ENCODE peak calls at places on chromosomes 6 and 20, in eight cellular contexts. One of them, this sample, is unnamed.

GRCh38 chr6:41072836-41073202 is at the start of gene NFYA:
- DNase-seq in tibial nerve: peak
- DNase-seq in sigmoid colon: no peak
- DNase-seq in GM12891: peak
- DNase-seq in breast epithelium: no peak
- DNase-seq in adrenal gland: no peak
- DNase-seq in esophagus squamous epithelium: peak
- DNase-seq in ovary: no peak
- DNase-seq in this sample: peak

GRCh38 chr6:36840471-36841461 is 1.5 kb upstream of the CPNE5 start:
- DNase-seq in tibial nerve: no peak
- DNase-seq in sigmoid colon: peak
- DNase-seq in GM12891: peak
- DNase-seq in breast epithelium: no peak
- DNase-seq in adrenal gland: no peak
- DNase-seq in esophagus squamous epithelium: no peak
- DNase-seq in ovary: no peak
- DNase-seq in this sample: no peak

GRCh38 chr20:2873747-2874041 is 413 bp downstream of the PTPRA start:
- DNase-seq in tibial nerve: no peak
- DNase-seq in sigmoid colon: no peak
- DNase-seq in GM12891: peak
- DNase-seq in breast epithelium: peak
- DNase-seq in adrenal gland: peak
- DNase-seq in esophagus squamous epithelium: no peak
- DNase-seq in ovary: peak
- DNase-seq in this sample: no peak

GRCh38 chr20:16486532-16486931 is 86.7 kb downstream of the KIF16B start:
- DNase-seq in tibial nerve: no peak
- DNase-seq in sigmoid colon: no peak
- DNase-seq in GM12891: no peak
- DNase-seq in breast epithelium: no peak
- DNase-seq in adrenal gland: no peak
- DNase-seq in esophagus squamous epithelium: no peak
- DNase-seq in ovary: no peak
- DNase-seq in this sample: no peak

GRCh38 chr6:36760685-36761435 is 63.2 kb downstream of the RAB44 start:
- DNase-seq in tibial nerve: no peak
- DNase-seq in sigmoid colon: no peak
- DNase-seq in GM12891: no peak
- DNase-seq in breast epithelium: no peak
- DNase-seq in adrenal gland: no peak
- DNase-seq in esophagus squamous epithelium: no peak
- DNase-seq in ovary: no peak
- DNase-seq in this sample: no peak

GRCh38 chr6:128554302-128554701 is 33.9 kb upstream of the PTPRK start:
- DNase-seq in tibial nerve: no peak
- DNase-seq in sigmoid colon: no peak
- DNase-seq in GM12891: no peak
- DNase-seq in breast epithelium: no peak
- DNase-seq in adrenal gland: no peak
- DNase-seq in esophagus squamous epithelium: no peak
- DNase-seq in ovary: no peak
- DNase-seq in this sample: no peak

GRCh38 chr6:122580731-122581130 is 29.5 kb upstream of the PKIB start:
- DNase-seq in tibial nerve: no peak
- DNase-seq in sigmoid colon: no peak
- DNase-seq in GM12891: no peak
- DNase-seq in breast epithelium: no peak
- DNase-seq in adrenal gland: no peak
- DNase-seq in esophagus squamous epithelium: no peak
- DNase-seq in ovary: no peak
- DNase-seq in this sample: no peak

GRCh38 chr6:108093781-108094180 is 19.2 kb upstream of the OSTM1 start:
- DNase-seq in tibial nerve: no peak
- DNase-seq in sigmoid colon: no peak
- DNase-seq in GM12891: no peak
- DNase-seq in breast epithelium: no peak
- DNase-seq in adrenal gland: no peak
- DNase-seq in esophagus squamous epithelium: no peak
- DNase-seq in ovary: no peak
- DNase-seq in this sample: no peak

GRCh38 chr20:64041781-64042771 is 6.1 kb downstream of the C20orf204 start:
- DNase-seq in tibial nerve: no peak
- DNase-seq in sigmoid colon: no peak
- DNase-seq in GM12891: no peak
- DNase-seq in breast epithelium: no peak
- DNase-seq in adrenal gland: no peak
- DNase-seq in esophagus squamous epithelium: no peak
- DNase-seq in ovary: no peak
- DNase-seq in this sample: no peak

GRCh38 chr20:51653226-51653625 is 110.7 kb upstream of the NFATC2 start:
- DNase-seq in tibial nerve: no peak
- DNase-seq in sigmoid colon: no peak
- DNase-seq in GM12891: no peak
- DNase-seq in breast epithelium: no peak
- DNase-seq in adrenal gland: no peak
- DNase-seq in esophagus squamous epithelium: no peak
- DNase-seq in ovary: no peak
- DNase-seq in this sample: no peak

GRCh38 chr6:64547594-64548268 is 912.1 kb downstream of the PHF3 start:
- DNase-seq in tibial nerve: no peak
- DNase-seq in sigmoid colon: no peak
- DNase-seq in GM12891: no peak
- DNase-seq in breast epithelium: no peak
- DNase-seq in adrenal gland: no peak
- DNase-seq in esophagus squamous epithelium: no peak
- DNase-seq in ovary: no peak
- DNase-seq in this sample: no peak

GRCh38 chr6:24936641-24937317 is 1.0 kb upstream of the RIPOR2 start:
- DNase-seq in tibial nerve: no peak
- DNase-seq in sigmoid colon: no peak
- DNase-seq in GM12891: no peak
- DNase-seq in breast epithelium: no peak
- DNase-seq in adrenal gland: no peak
- DNase-seq in esophagus squamous epithelium: no peak
- DNase-seq in ovary: no peak
- DNase-seq in this sample: no peak

GRCh38 chr6:27668442-27669275 is 195.8 kb upstream of the ZNF184 start:
- DNase-seq in tibial nerve: no peak
- DNase-seq in sigmoid colon: no peak
- DNase-seq in GM12891: no peak
- DNase-seq in breast epithelium: no peak
- DNase-seq in adrenal gland: no peak
- DNase-seq in esophagus squamous epithelium: no peak
- DNase-seq in ovary: peak
- DNase-seq in this sample: peak

GRCh38 chr6:45420083-45420908 is 42.6 kb upstream of the SUPT3H start:
- DNase-seq in tibial nerve: no peak
- DNase-seq in sigmoid colon: peak
- DNase-seq in GM12891: no peak
- DNase-seq in breast epithelium: peak
- DNase-seq in adrenal gland: peak
- DNase-seq in esophagus squamous epithelium: no peak
- DNase-seq in ovary: peak
- DNase-seq in this sample: peak

GRCh38 chr6:13479971-13480434 is 7.4 kb downstream of the GFOD1 start:
- DNase-seq in tibial nerve: no peak
- DNase-seq in sigmoid colon: no peak
- DNase-seq in GM12891: no peak
- DNase-seq in breast epithelium: peak
- DNase-seq in adrenal gland: no peak
- DNase-seq in esophagus squamous epithelium: no peak
- DNase-seq in ovary: no peak
- DNase-seq in this sample: no peak

GRCh38 chr6:169046483-169047192 is 207.0 kb downstream of the THBS2 start:
- DNase-seq in tibial nerve: no peak
- DNase-seq in sigmoid colon: no peak
- DNase-seq in GM12891: no peak
- DNase-seq in breast epithelium: no peak
- DNase-seq in adrenal gland: no peak
- DNase-seq in esophagus squamous epithelium: no peak
- DNase-seq in ovary: no peak
- DNase-seq in this sample: no peak

GRCh38 chr6:169047345-169047744 is 206.3 kb downstream of the THBS2 start:
- DNase-seq in tibial nerve: no peak
- DNase-seq in sigmoid colon: no peak
- DNase-seq in GM12891: no peak
- DNase-seq in breast epithelium: no peak
- DNase-seq in adrenal gland: no peak
- DNase-seq in esophagus squamous epithelium: no peak
- DNase-seq in ovary: no peak
- DNase-seq in this sample: no peak

GRCh38 chr6:169048806-169049205 is 204.8 kb downstream of the THBS2 start:
- DNase-seq in tibial nerve: no peak
- DNase-seq in sigmoid colon: no peak
- DNase-seq in GM12891: no peak
- DNase-seq in breast epithelium: no peak
- DNase-seq in adrenal gland: no peak
- DNase-seq in esophagus squamous epithelium: no peak
- DNase-seq in ovary: no peak
- DNase-seq in this sample: no peak

GRCh38 chr6:169046021-169046420 is 207.6 kb downstream of the THBS2 start:
- DNase-seq in tibial nerve: no peak
- DNase-seq in sigmoid colon: no peak
- DNase-seq in GM12891: no peak
- DNase-seq in breast epithelium: no peak
- DNase-seq in adrenal gland: no peak
- DNase-seq in esophagus squamous epithelium: no peak
- DNase-seq in ovary: no peak
- DNase-seq in this sample: no peak

GRCh38 chr6:169048185-169048584 is 205.5 kb downstream of the THBS2 start:
- DNase-seq in tibial nerve: no peak
- DNase-seq in sigmoid colon: no peak
- DNase-seq in GM12891: no peak
- DNase-seq in breast epithelium: no peak
- DNase-seq in adrenal gland: no peak
- DNase-seq in esophagus squamous epithelium: no peak
- DNase-seq in ovary: no peak
- DNase-seq in this sample: no peak
- TF ChIP-seq POLR2A in tibial nerve: no peak
- TF ChIP-seq POLR2A in sigmoid colon: no peak
- TF ChIP-seq POLR2A in GM12891: no peak
- TF ChIP-seq POLR2A in breast epithelium: no peak
- TF ChIP-seq POLR2A in adrenal gland: no peak
- TF ChIP-seq POLR2A in esophagus squamous epithelium: no peak
- TF ChIP-seq POLR2A in ovary: no peak
- TF ChIP-seq POLR2A in this sample: no peak

GRCh38 chr6:3453410-3453809 is 3.4 kb downstream of the SLC22A23 start:
- DNase-seq in tibial nerve: no peak
- DNase-seq in sigmoid colon: no peak
- DNase-seq in GM12891: no peak
- DNase-seq in breast epithelium: no peak
- DNase-seq in adrenal gland: no peak
- DNase-seq in esophagus squamous epithelium: no peak
- DNase-seq in ovary: no peak
- DNase-seq in this sample: peak

GRCh38 chr6:3456395-3456767 is 469 bp downstream of the SLC22A23 start:
- DNase-seq in tibial nerve: no peak
- DNase-seq in sigmoid colon: no peak
- DNase-seq in GM12891: peak
- DNase-seq in breast epithelium: no peak
- DNase-seq in adrenal gland: no peak
- DNase-seq in esophagus squamous epithelium: no peak
- DNase-seq in ovary: no peak
- DNase-seq in this sample: peak

GRCh38 chr6:3454206-3455016 is 2.4 kb downstream of the SLC22A23 start:
- DNase-seq in tibial nerve: no peak
- DNase-seq in sigmoid colon: no peak
- DNase-seq in GM12891: no peak
- DNase-seq in breast epithelium: no peak
- DNase-seq in adrenal gland: no peak
- DNase-seq in esophagus squamous epithelium: no peak
- DNase-seq in ovary: no peak
- DNase-seq in this sample: peak

GRCh38 chr6:3455490-3456394 is 1.1 kb downstream of the SLC22A23 start:
- DNase-seq in tibial nerve: no peak
- DNase-seq in sigmoid colon: peak
- DNase-seq in GM12891: no peak
- DNase-seq in breast epithelium: peak
- DNase-seq in adrenal gland: peak
- DNase-seq in esophagus squamous epithelium: no peak
- DNase-seq in ovary: peak
- DNase-seq in this sample: peak

GRCh38 chr6:3455121-3455489 is 1.7 kb downstream of the SLC22A23 start:
- DNase-seq in tibial nerve: no peak
- DNase-seq in sigmoid colon: no peak
- DNase-seq in GM12891: no peak
- DNase-seq in breast epithelium: no peak
- DNase-seq in adrenal gland: no peak
- DNase-seq in esophagus squamous epithelium: no peak
- DNase-seq in ovary: no peak
- DNase-seq in this sample: peak
- TF ChIP-seq POLR2A in tibial nerve: no peak
- TF ChIP-seq POLR2A in sigmoid colon: no peak
- TF ChIP-seq POLR2A in GM12891: no peak
- TF ChIP-seq POLR2A in breast epithelium: no peak
- TF ChIP-seq POLR2A in adrenal gland: no peak
- TF ChIP-seq POLR2A in esophagus squamous epithelium: no peak
- TF ChIP-seq POLR2A in ovary: no peak
- TF ChIP-seq POLR2A in this sample: peak

GRCh38 chr20:32444474-32445220 is 86.5 kb downstream of the ASXL1 start:
- DNase-seq in tibial nerve: no peak
- DNase-seq in sigmoid colon: peak
- DNase-seq in GM12891: no peak
- DNase-seq in breast epithelium: no peak
- DNase-seq in adrenal gland: no peak
- DNase-seq in esophagus squamous epithelium: no peak
- DNase-seq in ovary: no peak
- DNase-seq in this sample: no peak
- TF ChIP-seq POLR2A in tibial nerve: no peak
- TF ChIP-seq POLR2A in sigmoid colon: no peak
- TF ChIP-seq POLR2A in GM12891: no peak
- TF ChIP-seq POLR2A in breast epithelium: no peak
- TF ChIP-seq POLR2A in adrenal gland: no peak
- TF ChIP-seq POLR2A in esophagus squamous epithelium: no peak
- TF ChIP-seq POLR2A in ovary: no peak
- TF ChIP-seq POLR2A in this sample: no peak

GRCh38 chr6:73823832-73824231 is 127.8 kb downstream of the CD109 start:
- DNase-seq in tibial nerve: no peak
- DNase-seq in sigmoid colon: no peak
- DNase-seq in GM12891: no peak
- DNase-seq in breast epithelium: no peak
- DNase-seq in adrenal gland: no peak
- DNase-seq in esophagus squamous epithelium: no peak
- DNase-seq in ovary: no peak
- DNase-seq in this sample: no peak

GRCh38 chr6:73817238-73817637 is 121.2 kb downstream of the CD109 start:
- DNase-seq in tibial nerve: no peak
- DNase-seq in sigmoid colon: no peak
- DNase-seq in GM12891: no peak
- DNase-seq in breast epithelium: no peak
- DNase-seq in adrenal gland: no peak
- DNase-seq in esophagus squamous epithelium: no peak
- DNase-seq in ovary: no peak
- DNase-seq in this sample: no peak

GRCh38 chr6:73823046-73823735 is 127.2 kb downstream of the CD109 start:
- DNase-seq in tibial nerve: no peak
- DNase-seq in sigmoid colon: no peak
- DNase-seq in GM12891: no peak
- DNase-seq in breast epithelium: no peak
- DNase-seq in adrenal gland: no peak
- DNase-seq in esophagus squamous epithelium: no peak
- DNase-seq in ovary: no peak
- DNase-seq in this sample: no peak
- TF ChIP-seq POLR2A in tibial nerve: no peak
- TF ChIP-seq POLR2A in sigmoid colon: no peak
- TF ChIP-seq POLR2A in GM12891: no peak
- TF ChIP-seq POLR2A in breast epithelium: no peak
- TF ChIP-seq POLR2A in adrenal gland: no peak
- TF ChIP-seq POLR2A in esophagus squamous epithelium: no peak
- TF ChIP-seq POLR2A in ovary: no peak
- TF ChIP-seq POLR2A in this sample: no peak

This sample was measured in erythroblast.